ENCODE peak calls at places on chromosomes 11 and 22, in six cellular contexts. E, F, Y, O, W and B are unnamed samples.

GRCh38 chr11:118219696-118220095 is 5.1 kb downstream of the JAML start:
- DNase-seq in E (no peak), F (no peak), Y (no peak), O (no peak), W (no peak), B (no peak)

GRCh38 chr22:47629273-47629711 is 866.8 kb downstream of the TBC1D22A start:
- DNase-seq in E (no peak), F (no peak), Y (no peak), O (no peak), W (no peak), B (no peak)

GRCh38 chr11:103608566-103608965 is 427.9 kb upstream of the DDI1 start:
- DNase-seq in E (no peak), F (no peak), Y (no peak), O (no peak), W (no peak), B (no peak)

GRCh38 chr11:117803896-117804295 is 6.9 kb upstream of the DSCAML1 start:
- DNase-seq in E (no peak), F (no peak), Y (no peak), O (no peak), W (no peak), B (no peak)

GRCh38 chr11:99368579-99368978 is 347.8 kb downstream of the CNTN5 start:
- DNase-seq in E (no peak), F (no peak), Y (no peak), O (no peak), W (no peak), B (no peak)

GRCh38 chr11:121535122-121535796 is 82.5 kb upstream of the SORL1-AS1 start:
- DNase-seq in E (no peak), F (no peak), Y (no peak), O (no peak), W (no peak), B (no peak)

GRCh38 chr11:13382751-13383150 is 80.3 kb downstream of the BTBD10 start:
- DNase-seq in E (no peak), F (no peak), Y (no peak), O (no peak), W (no peak), B (no peak)

GRCh38 chr22:41862530-41863266 is 29.8 kb downstream of the SREBF2 start:
- DNase-seq in E (peak), F (no peak), Y (no peak), O (no peak), W (no peak), B (no peak)

GRCh38 chr11:60528934-60529333 is 13.7 kb downstream of the MS4A13 start:
- DNase-seq in E (no peak), F (no peak), Y (no peak), O (no peak), W (no peak), B (no peak)

GRCh38 chr11:117618956-117619355 is 178.1 kb downstream of the DSCAML1 start:
- DNase-seq in E (no peak), F (no peak), Y (no peak), O (no peak), W (no peak), B (no peak)

GRCh38 chr11:43644626-43645299 is 35.8 kb upstream of the HSD17B12 start:
- DNase-seq in E (no peak), F (no peak), Y (peak), O (no peak), W (no peak), B (no peak)

GRCh38 chr11:68870470-68870869 is 28.8 kb upstream of the CPT1A start:
- DNase-seq in E (no peak), F (no peak), Y (no peak), O (no peak), W (no peak), B (no peak)

GRCh38 chr22:39311592-39312400 is 7.6 kb downstream of the RPL3 start:
- DNase-seq in E (no peak), F (peak), Y (no peak), O (no peak), W (no peak), B (no peak)

GRCh38 chr11:122201126-122201525 is 85.1 kb upstream of the BLID start:
- DNase-seq in E (no peak), F (no peak), Y (no peak), O (no peak), W (no peak), B (no peak)

GRCh38 chr11:130181295-130182272 is 22.0 kb downstream of the ST14 start:
- DNase-seq in E (no peak), F (no peak), Y (peak), O (no peak), W (no peak), B (no peak)

GRCh38 chr22:41341990-41342389 is 39.8 kb upstream of the TEF start:
- DNase-seq in E (no peak), F (no peak), Y (no peak), O (no peak), W (no peak), B (no peak)

GRCh38 chr11:2390871-2391662 is 9.5 kb upstream of the TSSC4 start:
- DNase-seq in E (no peak), F (no peak), Y (peak), O (no peak), W (no peak), B (no peak)

GRCh38 chr11:4610258-4610935 is 2.4 kb upstream of the TRIM68 start:
- DNase-seq in E (no peak), F (peak), Y (no peak), O (no peak), W (peak), B (no peak)

GRCh38 chr11:8288166-8288772 is 24.6 kb upstream of the LMO1 start:
- DNase-seq in E (no peak), F (no peak), Y (no peak), O (no peak), W (no peak), B (no peak)

GRCh38 chr22:35589071-35589735 is 27.9 kb downstream of the MB start:
- DNase-seq in E (no peak), F (no peak), Y (peak), O (no peak), W (no peak), B (no peak)

GRCh38 chr11:114318361-114318760 is 22.2 kb downstream of the NNMT start:
- DNase-seq in E (no peak), F (no peak), Y (no peak), O (no peak), W (no peak), B (no peak)

GRCh38 chr11:17498058-17498457 is 21.4 kb upstream of the ABCC8 start:
- DNase-seq in E (no peak), F (no peak), Y (peak), O (no peak), W (no peak), B (no peak)

GRCh38 chr11:94885133-94885532 is 88.2 kb downstream of the CWC15 start:
- DNase-seq in E (no peak), F (no peak), Y (no peak), O (no peak), W (no peak), B (no peak)

GRCh38 chr11:125569913-125570621 is 790 bp downstream of the EI24 start:
- DNase-seq in E (no peak), F (no peak), Y (no peak), O (no peak), W (no peak), B (no peak)

GRCh38 chr11:120398184-120398583 is 62.0 kb downstream of the ARHGEF12 start:
- DNase-seq in E (no peak), F (no peak), Y (no peak), O (no peak), W (no peak), B (no peak)

GRCh38 chr11:76524461-76524860 is 79.6 kb downstream of the EMSY start:
- DNase-seq in E (no peak), F (no peak), Y (no peak), O (no peak), W (no peak), B (no peak)

GRCh38 chr11:109033627-109034340 is 368.9 kb downstream of the DDX10 start:
- DNase-seq in E (no peak), F (no peak), Y (no peak), O (no peak), W (no peak), B (no peak)

GRCh38 chr22:40289991-40290459 is 56.3 kb upstream of the ADSL start:
- DNase-seq in E (peak), F (peak), Y (peak), O (no peak), W (peak), B (peak)

GRCh38 chr11:132872223-132872622 is 660.1 kb downstream of the OPCML start:
- DNase-seq in E (no peak), F (no peak), Y (no peak), O (no peak), W (no peak), B (no peak)

GRCh38 chr11:69000831-69001245 is 12.2 kb downstream of the MRGPRF start:
- DNase-seq in E (no peak), F (no peak), Y (peak), O (peak), W (no peak), B (no peak)

GRCh38 chr11:103618532-103618931 is 417.9 kb upstream of the DDI1 start:
- DNase-seq in E (no peak), F (no peak), Y (no peak), O (no peak), W (no peak), B (no peak)